ENCODE peak calls at places on chromosomes 7 and 10, in five cellular contexts. One of them, this sample, is unnamed. For H3K4me1 and H3K36me3, the result is how much of the 10 kb centered on the place peaks cover.

GRCh38 chr7:145065451-145065850 is 229.6 kb upstream of the TPK1 start:
- DNase-seq in breast epithelium: no peak
- DNase-seq in heart right ventricle: no peak
- DNase-seq in left ventricle myocardium inferior: no peak
- DNase-seq in PC-3: no peak
- DNase-seq in this sample: no peak

GRCh38 chr7:138328215-138328614 is 131.8 kb upstream of the TRIM24 start:
- DNase-seq in PC-3: no peak
- DNase-seq in left ventricle myocardium inferior: no peak
- DNase-seq in heart right ventricle: no peak
- DNase-seq in breast epithelium: no peak
- DNase-seq in this sample: no peak

GRCh38 chr10:50604823-50605222 is 18.9 kb downstream of the SGMS1 start:
- DNase-seq in PC-3: peak
- DNase-seq in heart right ventricle: no peak
- DNase-seq in breast epithelium: no peak
- DNase-seq in left ventricle myocardium inferior: no peak
- DNase-seq in this sample: no peak

GRCh38 chr7:132145466-132145865 is 430.8 kb downstream of the PLXNA4 start:
- DNase-seq in breast epithelium: peak
- DNase-seq in left ventricle myocardium inferior: peak
- DNase-seq in PC-3: peak
- DNase-seq in heart right ventricle: no peak
- DNase-seq in this sample: peak

GRCh38 chr7:47485640-47486435 is 96.1 kb downstream of the TNS3 start:
- DNase-seq in left ventricle myocardium inferior: no peak
- DNase-seq in breast epithelium: peak
- DNase-seq in PC-3: peak
- DNase-seq in heart right ventricle: peak
- DNase-seq in this sample: peak

GRCh38 chr10:84845628-84846261 is 517.4 kb downstream of the CCSER2 start:
- DNase-seq in breast epithelium: no peak
- DNase-seq in PC-3: peak
- DNase-seq in heart right ventricle: no peak
- DNase-seq in left ventricle myocardium inferior: no peak
- DNase-seq in this sample: no peak

GRCh38 chr10:110415809-110416208 is 81.9 kb upstream of the DUSP5 start:
- DNase-seq in heart right ventricle: no peak
- DNase-seq in breast epithelium: no peak
- DNase-seq in left ventricle myocardium inferior: no peak
- DNase-seq in PC-3: no peak
- DNase-seq in this sample: no peak

GRCh38 chr7:135946289-135947055 is 30.7 kb downstream of the MTPN start:
- DNase-seq in heart right ventricle: no peak
- DNase-seq in breast epithelium: no peak
- DNase-seq in left ventricle myocardium inferior: no peak
- DNase-seq in PC-3: no peak
- DNase-seq in this sample: no peak

DNA sequence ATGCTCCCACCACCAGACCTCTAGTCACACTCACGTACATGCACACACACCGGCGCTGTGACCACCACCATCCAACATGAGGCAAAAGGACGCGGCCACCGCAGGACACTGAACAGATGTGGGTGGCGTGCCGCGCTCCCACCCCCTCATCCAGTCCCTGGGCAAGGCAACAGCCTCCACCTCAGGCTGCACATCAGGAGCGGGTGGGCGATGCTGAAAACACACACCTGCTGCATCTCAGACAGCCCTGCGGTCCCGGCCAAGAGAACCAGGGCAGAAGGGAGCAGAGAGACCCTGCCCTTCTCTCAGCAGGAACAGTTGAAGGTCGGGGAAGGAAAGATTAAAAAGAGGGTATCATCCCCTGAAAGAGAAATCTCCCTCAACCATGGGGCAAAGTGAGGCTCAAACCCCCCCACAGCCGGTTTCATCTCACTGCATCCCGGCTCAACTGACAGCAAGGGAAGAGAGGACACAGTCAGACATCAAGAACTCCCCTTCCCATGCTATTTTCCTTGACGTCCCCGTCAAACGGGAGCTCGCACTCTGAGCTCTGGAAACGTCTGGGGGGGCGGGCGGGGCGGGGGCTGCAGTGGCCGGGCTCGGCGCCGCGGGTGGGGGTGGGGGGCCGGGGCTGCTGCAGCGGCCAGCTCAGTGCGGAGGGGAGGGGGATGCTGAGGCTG is 1.1 kb downstream of the CAMK2G start:
- DNase-seq in breast epithelium: no peak
- DNase-seq in left ventricle myocardium inferior: no peak
- DNase-seq in PC-3: peak
- DNase-seq in heart right ventricle: no peak
- DNase-seq in this sample: no peak
- H3K4me1 ChIP-seq in breast epithelium: under half
- H3K4me1 ChIP-seq in left ventricle myocardium inferior: under half
- H3K4me1 ChIP-seq in PC-3: under half
- H3K4me1 ChIP-seq in heart right ventricle: under half
- H3K4me1 ChIP-seq in this sample: under half

GRCh38 chr7:44058759-44059218 is 6.6 kb downstream of the PGAM2 start:
- DNase-seq in heart right ventricle: no peak
- DNase-seq in left ventricle myocardium inferior: peak
- DNase-seq in PC-3: no peak
- DNase-seq in breast epithelium: no peak
- DNase-seq in this sample: no peak
- H3K36me3 ChIP-seq in heart right ventricle: under half
- H3K36me3 ChIP-seq in left ventricle myocardium inferior: half or more
- H3K36me3 ChIP-seq in PC-3: under half
- H3K36me3 ChIP-seq in breast epithelium: under half
- H3K36me3 ChIP-seq in this sample: half or more

GRCh38 chr10:47189802-47190201 is 110.2 kb upstream of the GDF10 start:
- DNase-seq in breast epithelium: no peak
- DNase-seq in PC-3: no peak
- DNase-seq in heart right ventricle: no peak
- DNase-seq in left ventricle myocardium inferior: no peak
- DNase-seq in this sample: no peak
- TF ChIP-seq CTCF in breast epithelium: no peak
- TF ChIP-seq CTCF in PC-3: no peak
- TF ChIP-seq CTCF in heart right ventricle: no peak
- TF ChIP-seq CTCF in left ventricle myocardium inferior: no peak
- TF ChIP-seq CTCF in this sample: no peak

GRCh38 chr10:6299234-6299633 is 96.5 kb downstream of the PFKFB3 start:
- DNase-seq in heart right ventricle: no peak
- DNase-seq in left ventricle myocardium inferior: no peak
- DNase-seq in breast epithelium: no peak
- DNase-seq in PC-3: peak
- DNase-seq in this sample: no peak
- H3K4me1 ChIP-seq in heart right ventricle: under half
- H3K4me1 ChIP-seq in left ventricle myocardium inferior: under half
- H3K4me1 ChIP-seq in breast epithelium: under half
- H3K4me1 ChIP-seq in PC-3: under half
- H3K4me1 ChIP-seq in this sample: under half

GRCh38 chr7:73698410-73698809 is 15.0 kb downstream of the BUD23 start:
- DNase-seq in left ventricle myocardium inferior: no peak
- DNase-seq in PC-3: no peak
- DNase-seq in breast epithelium: no peak
- DNase-seq in heart right ventricle: no peak
- DNase-seq in this sample: no peak

GRCh38 chr7:73700070-73700423 is 16.6 kb downstream of the BUD23 start:
- DNase-seq in PC-3: no peak
- DNase-seq in left ventricle myocardium inferior: no peak
- DNase-seq in heart right ventricle: no peak
- DNase-seq in breast epithelium: no peak
- DNase-seq in this sample: no peak

GRCh38 chr7:73701357-73701995 is 18.0 kb downstream of the STX1A start:
- DNase-seq in heart right ventricle: no peak
- DNase-seq in breast epithelium: no peak
- DNase-seq in PC-3: peak
- DNase-seq in left ventricle myocardium inferior: no peak
- DNase-seq in this sample: no peak

GRCh38 chr7:73700581-73701134 is 17.3 kb downstream of the BUD23 start:
- DNase-seq in heart right ventricle: no peak
- DNase-seq in left ventricle myocardium inferior: no peak
- DNase-seq in breast epithelium: no peak
- DNase-seq in PC-3: no peak
- DNase-seq in this sample: no peak

DNA sequence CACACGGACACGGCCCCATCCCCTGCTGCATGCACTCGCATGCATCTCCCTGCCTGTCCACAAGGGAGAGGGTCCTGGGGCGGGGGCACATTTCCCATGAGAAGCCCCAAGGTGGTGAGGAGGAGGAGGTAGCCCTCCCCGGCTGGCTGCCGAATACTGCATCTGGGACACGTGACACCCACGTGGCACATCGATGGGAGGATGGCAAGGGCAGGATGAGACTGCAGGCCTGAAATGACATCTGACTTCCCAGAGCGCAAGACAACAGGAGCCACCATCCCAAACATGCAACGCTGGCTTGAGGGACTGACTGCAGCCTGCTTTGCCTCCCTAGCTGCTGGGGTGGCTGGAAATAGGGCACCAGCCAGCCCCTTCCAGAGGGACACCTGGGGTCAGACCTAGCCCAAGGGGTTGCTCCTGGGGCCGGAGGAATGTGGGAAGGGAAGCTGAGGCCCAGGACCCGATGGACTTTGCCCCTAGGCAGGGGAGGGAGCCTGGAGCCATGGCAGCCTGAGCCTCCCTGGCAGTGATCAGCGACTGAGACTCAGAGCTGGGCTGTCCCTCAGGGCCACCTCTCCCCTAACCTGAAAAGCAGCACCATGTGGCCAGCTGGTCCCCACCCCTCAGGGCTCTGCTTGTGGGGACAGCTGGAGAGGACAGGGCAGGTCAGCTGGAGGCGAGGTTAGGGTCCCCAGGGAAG is 16.1 kb downstream of the BUD23 start:
- DNase-seq in left ventricle myocardium inferior: no peak
- DNase-seq in PC-3: no peak
- DNase-seq in heart right ventricle: no peak
- DNase-seq in breast epithelium: no peak
- DNase-seq in this sample: no peak
- H3K36me3 ChIP-seq in left ventricle myocardium inferior: half or more
- H3K36me3 ChIP-seq in PC-3: half or more
- H3K36me3 ChIP-seq in heart right ventricle: under half
- H3K36me3 ChIP-seq in breast epithelium: under half
- H3K36me3 ChIP-seq in this sample: under half

DNA sequence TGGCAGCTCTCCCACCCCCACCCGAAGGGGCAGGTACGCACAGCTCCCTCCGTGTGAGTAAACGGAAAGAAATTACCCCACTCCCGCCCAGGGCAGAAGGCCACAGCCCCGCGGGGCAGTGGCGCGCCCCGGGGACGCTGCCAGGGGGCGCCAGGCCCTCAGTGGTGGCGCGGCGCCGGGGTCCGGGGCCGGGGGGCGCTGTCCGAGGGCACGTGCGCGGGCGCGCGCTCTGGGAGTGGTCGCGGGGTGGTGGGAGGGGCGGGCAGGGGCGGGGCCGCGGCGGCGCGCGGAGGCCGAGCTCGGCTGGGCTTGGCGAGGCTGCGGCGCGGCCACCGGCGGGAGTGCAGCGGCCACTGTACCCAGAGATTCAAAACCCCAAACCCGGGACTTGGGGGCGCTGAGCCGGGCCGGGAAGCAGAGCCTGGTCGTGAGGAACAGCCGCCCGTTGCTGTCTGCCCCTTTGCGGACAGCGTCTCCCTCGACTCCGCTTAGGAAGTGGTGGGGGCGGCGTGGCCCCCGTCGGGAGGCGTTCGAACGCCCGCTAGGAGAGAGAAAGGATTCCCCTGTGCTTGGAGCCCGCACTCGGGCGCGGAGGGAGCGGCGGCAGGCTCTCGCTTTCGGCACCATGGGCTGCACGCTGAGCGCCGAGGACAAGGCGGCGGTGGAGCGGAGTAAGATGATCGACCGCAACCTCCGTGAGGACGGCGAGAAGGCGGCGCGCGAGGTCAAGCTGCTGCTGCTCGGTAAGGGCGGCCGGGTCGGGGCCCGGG is at the start of gene GNAI1:
- DNase-seq in breast epithelium: peak
- DNase-seq in heart right ventricle: peak
- DNase-seq in left ventricle myocardium inferior: peak
- DNase-seq in PC-3: peak
- DNase-seq in this sample: peak
- TF ChIP-seq CTCF in breast epithelium: no peak
- TF ChIP-seq CTCF in heart right ventricle: peak
- TF ChIP-seq CTCF in left ventricle myocardium inferior: peak
- TF ChIP-seq CTCF in PC-3: peak
- TF ChIP-seq CTCF in this sample: peak

This sample was measured in heart left ventricle.